ENCODE peak calls at places on chromosomes 1 and 21, in nine cellular contexts. N is NCI-H510A; A is lower lobe of right lung; S is stimulated activated CD8-positive, alpha-beta memory T cell treated with anti-CD3 and anti-CD28 coated beads, Interleukin-2, amount 100 ng/mL, for 48 hours; G is lung; I is T-cell; U is anterior cingulate cortex; X is left lung; F is COR-L47. R is an unnamed sample.

GRCh38 chr1:41319803-41320711 is 41.2 kb upstream of the FOXO6 start:
- DNase-seq in N (no peak), U (no peak), I (no peak), F (no peak), X (no peak), A (no peak), G (no peak), S (no peak), R (no peak)

GRCh38 chr1:91015358-91015780 is 6.5 kb downstream of the ZNF644 start:
- DNase-seq in G (no peak), I (no peak), U (no peak), F (no peak), S (no peak), A (no peak), X (no peak), N (no peak), R (no peak)

GRCh38 chr1:113630340-113631327 is 128.7 kb downstream of the PHTF1 start:
- DNase-seq in F (no peak), I (no peak), N (no peak), X (no peak), U (no peak), G (no peak), A (no peak), S (no peak), R (no peak)

GRCh38 chr1:185767721-185768120 is 33.5 kb downstream of the HMCN1 start:
- DNase-seq in X (no peak), G (no peak), S (no peak), N (no peak), U (no peak), A (no peak), F (no peak), I (no peak), R (no peak)

GRCh38 chr21:32094792-32095191 is 184.1 kb downstream of the MIS18A start:
- DNase-seq in A (no peak), S (no peak), U (no peak), G (no peak), X (no peak), I (no peak), F (no peak), N (no peak), R (no peak)

GRCh38 chr1:46690931-46691411 is 19.3 kb downstream of the TEX38 start:
- DNase-seq in N (no peak), G (no peak), X (no peak), F (no peak), I (no peak), A (no peak), U (no peak), S (no peak), R (no peak)

GRCh38 chr1:109630081-109630880 is 10.6 kb downstream of the AMPD2 start:
- DNase-seq in N (no peak), X (peak), I (peak), S (no peak), G (peak), U (no peak), A (no peak), F (no peak), R (no peak)

GRCh38 chr1:31905093-31905509 is 33.1 kb downstream of the PTP4A2 start:
- DNase-seq in X (no peak), A (no peak), G (no peak), N (no peak), I (no peak), F (no peak), S (no peak), U (no peak), R (no peak)

GRCh38 chr21:25467891-25468290 is 139.4 kb downstream of the MRPL39 start:
- DNase-seq in I (no peak), S (no peak), A (no peak), X (no peak), U (no peak), N (no peak), G (no peak), F (no peak), R (no peak)

GRCh38 chr1:168970945-168971799 is 135.3 kb upstream of the ATP1B1 start:
- DNase-seq in N (no peak), A (no peak), X (no peak), U (no peak), S (no peak), I (no peak), G (no peak), F (no peak), R (no peak)

GRCh38 chr1:229352975-229353374 is 10.1 kb upstream of the CCSAP start:
- DNase-seq in A (no peak), X (no peak), I (no peak), G (no peak), N (no peak), S (no peak), F (no peak), U (no peak), R (no peak)

GRCh38 chr21:33231526-33231925 is 1.8 kb downstream of the IFNAR2 start:
- DNase-seq in F (no peak), N (no peak), U (no peak), S (no peak), X (no peak), G (no peak), I (no peak), A (no peak), R (no peak)

GRCh38 chr1:11920239-11920903 is 5.9 kb downstream of the KIAA2013 start:
- DNase-seq in N (no peak), X (no peak), G (no peak), U (no peak), I (no peak), F (no peak), A (no peak), S (no peak), R (no peak)

GRCh38 chr1:21635138-21635535 is 34.0 kb downstream of the RAP1GAP start:
- DNase-seq in A (no peak), U (no peak), X (no peak), I (no peak), F (no peak), S (no peak), N (no peak), G (no peak), R (no peak)

R was measured in GM18507.